ENCODE peak calls at places on chromosomes 11 and 22, in six cellular contexts. One of them, this sample, is unnamed.

GRCh38 chr11:131980878-131981668 is 610.7 kb downstream of the NTM start:
- DNase-seq in hippocampal formation: no peak
- DNase-seq in AG09309: no peak
- DNase-seq in HEK293T: no peak
- DNase-seq in G401: no peak
- DNase-seq in kidney: no peak
- DNase-seq in this sample: no peak

GRCh38 chr22:50174382-50175190 is 4.1 kb downstream of the PANX2 start:
- DNase-seq in G401: peak
- DNase-seq in hippocampal formation: no peak
- DNase-seq in AG09309: no peak
- DNase-seq in kidney: peak
- DNase-seq in HEK293T: no peak
- DNase-seq in this sample: no peak

GRCh38 chr11:61173456-61173855 is 12.2 kb upstream of the VPS37C start:
- DNase-seq in kidney: no peak
- DNase-seq in hippocampal formation: no peak
- DNase-seq in AG09309: no peak
- DNase-seq in HEK293T: no peak
- DNase-seq in G401: no peak
- DNase-seq in this sample: no peak

GRCh38 chr11:22666700-22667439 is 459 bp downstream of the GAS2 start:
- DNase-seq in hippocampal formation: peak
- DNase-seq in HEK293T: no peak
- DNase-seq in kidney: peak
- DNase-seq in G401: no peak
- DNase-seq in AG09309: no peak
- DNase-seq in this sample: no peak

GRCh38 chr11:65108469-65109123 is 3.1 kb upstream of the TM7SF2 start:
- DNase-seq in G401: no peak
- DNase-seq in hippocampal formation: no peak
- DNase-seq in kidney: peak
- DNase-seq in AG09309: no peak
- DNase-seq in HEK293T: no peak
- DNase-seq in this sample: no peak

GRCh38 chr11:13287681-13288080 is 10.1 kb downstream of the BMAL1 start:
- DNase-seq in hippocampal formation: no peak
- DNase-seq in kidney: no peak
- DNase-seq in AG09309: no peak
- DNase-seq in HEK293T: no peak
- DNase-seq in G401: no peak
- DNase-seq in this sample: no peak

GRCh38 chr11:69392104-69392653 is 89.3 kb upstream of the LINC01488 start:
- DNase-seq in HEK293T: no peak
- DNase-seq in hippocampal formation: no peak
- DNase-seq in AG09309: no peak
- DNase-seq in kidney: peak
- DNase-seq in G401: no peak
- DNase-seq in this sample: no peak

GRCh38 chr11:123183391-123184099 is 11.5 kb downstream of the CLMP start:
- DNase-seq in AG09309: no peak
- DNase-seq in G401: no peak
- DNase-seq in HEK293T: no peak
- DNase-seq in kidney: no peak
- DNase-seq in hippocampal formation: no peak
- DNase-seq in this sample: peak

GRCh38 chr11:69463181-69463891 is 18.1 kb upstream of the LINC01488 start:
- DNase-seq in HEK293T: no peak
- DNase-seq in kidney: peak
- DNase-seq in G401: no peak
- DNase-seq in hippocampal formation: no peak
- DNase-seq in AG09309: no peak
- DNase-seq in this sample: no peak

GRCh38 chr11:107496011-107496410 is 38.4 kb upstream of the CWF19L2 start:
- DNase-seq in hippocampal formation: no peak
- DNase-seq in HEK293T: no peak
- DNase-seq in kidney: no peak
- DNase-seq in G401: no peak
- DNase-seq in AG09309: peak
- DNase-seq in this sample: peak

GRCh38 chr11:35944503-35945136 is 758 bp downstream of the LDLRAD3 start:
- DNase-seq in HEK293T: peak
- DNase-seq in G401: no peak
- DNase-seq in kidney: no peak
- DNase-seq in AG09309: no peak
- DNase-seq in hippocampal formation: no peak
- DNase-seq in this sample: peak

GRCh38 chr11:15053201-15053685 is 20.1 kb upstream of the CALCB start:
- DNase-seq in G401: no peak
- DNase-seq in HEK293T: no peak
- DNase-seq in kidney: no peak
- DNase-seq in hippocampal formation: no peak
- DNase-seq in AG09309: no peak
- DNase-seq in this sample: peak

GRCh38 chr11:69380451-69380901 is 86.5 kb downstream of the MYEOV start:
- DNase-seq in AG09309: no peak
- DNase-seq in kidney: no peak
- DNase-seq in G401: no peak
- DNase-seq in HEK293T: no peak
- DNase-seq in hippocampal formation: no peak
- DNase-seq in this sample: no peak

GRCh38 chr11:107859459-107860239 is 1.1 kb upstream of the SLC35F2 start:
- DNase-seq in kidney: peak
- DNase-seq in AG09309: no peak
- DNase-seq in HEK293T: peak
- DNase-seq in hippocampal formation: no peak
- DNase-seq in G401: peak
- DNase-seq in this sample: peak

GRCh38 chr11:83720675-83721074 is 434.5 kb upstream of the CCDC90B start:
- DNase-seq in G401: no peak
- DNase-seq in hippocampal formation: no peak
- DNase-seq in kidney: no peak
- DNase-seq in HEK293T: no peak
- DNase-seq in AG09309: no peak
- DNase-seq in this sample: no peak

GRCh38 chr11:71251159-71251721 is 1.1 kb downstream of the SHANK2 start:
- DNase-seq in hippocampal formation: peak
- DNase-seq in G401: no peak
- DNase-seq in HEK293T: peak
- DNase-seq in kidney: peak
- DNase-seq in AG09309: no peak
- DNase-seq in this sample: peak

GRCh38 chr11:44585421-44585820 is 20.0 kb downstream of the CD82 start:
- DNase-seq in kidney: no peak
- DNase-seq in G401: no peak
- DNase-seq in hippocampal formation: no peak
- DNase-seq in HEK293T: no peak
- DNase-seq in AG09309: no peak
- DNase-seq in this sample: no peak

GRCh38 chr11:71489311-71490043 is 36.5 kb downstream of the NADSYN1 start:
- DNase-seq in hippocampal formation: no peak
- DNase-seq in HEK293T: no peak
- DNase-seq in AG09309: no peak
- DNase-seq in G401: no peak
- DNase-seq in kidney: no peak
- DNase-seq in this sample: peak

GRCh38 chr11:10920875-10921274 is 63.0 kb upstream of the ZBED5 start:
- DNase-seq in HEK293T: no peak
- DNase-seq in AG09309: no peak
- DNase-seq in G401: no peak
- DNase-seq in kidney: no peak
- DNase-seq in hippocampal formation: no peak
- DNase-seq in this sample: no peak

GRCh38 chr11:102986815-102987214 is 31.3 kb upstream of the MMP13 start:
- DNase-seq in kidney: no peak
- DNase-seq in AG09309: no peak
- DNase-seq in HEK293T: no peak
- DNase-seq in G401: no peak
- DNase-seq in hippocampal formation: no peak
- DNase-seq in this sample: no peak

GRCh38 chr11:3904228-3904627 is 48.8 kb downstream of the STIM1 start:
- DNase-seq in AG09309: no peak
- DNase-seq in hippocampal formation: no peak
- DNase-seq in G401: no peak
- DNase-seq in kidney: no peak
- DNase-seq in HEK293T: no peak
- DNase-seq in this sample: no peak

GRCh38 chr11:7910389-7910788 is 20.7 kb downstream of the OR10A6 start:
- DNase-seq in G401: no peak
- DNase-seq in hippocampal formation: no peak
- DNase-seq in AG09309: no peak
- DNase-seq in kidney: no peak
- DNase-seq in HEK293T: no peak
- DNase-seq in this sample: no peak

This sample was measured in RWPE1.